ENCODE peak calls at places on chromosomes 5 and 9, in five cellular contexts. Y is adrenal gland, Z is A549, H is B cell, C is hepatocyte. D is an unnamed sample.

GRCh38 chr9:35863583-35863982 is 6.6 kb downstream of the OR13J1 start:
- DNase-seq in C (no peak), H (no peak), Y (no peak), Z (no peak), D (no peak)

GRCh38 chr5:89204766-89205165 is 321.8 kb upstream of the MEF2C start:
- DNase-seq in Z (no peak), Y (no peak), H (no peak), C (no peak), D (no peak)

GRCh38 chr5:141742866-141743651 is 61.0 kb upstream of the ARAP3 start:
- DNase-seq in C (peak; percentile 74), Y (peak; percentile 21), Z (no peak), H (no peak), D (peak; percentile 72)

GRCh38 chr9:134381262-134381661 is 55.0 kb downstream of the RXRA start:
- DNase-seq in Y (no peak), H (no peak), Z (no peak), C (no peak), D (no peak)

GRCh38 chr5:74370168-74370567 is 270.4 kb downstream of the ENC1 start:
- DNase-seq in Y (no peak), H (no peak), Z (no peak), C (no peak), D (no peak)

GRCh38 chr9:92155221-92155620 is 40.0 kb upstream of the SPTLC1 start:
- DNase-seq in C (no peak), H (no peak), Z (no peak), Y (no peak), D (no peak)

GRCh38 chr9:133127340-133127981 is 6.4 kb upstream of the RALGDS start:
- DNase-seq in H (no peak), Z (no peak), C (no peak), Y (peak; percentile 75), D (peak; percentile 59)

GRCh38 chr5:76498328-76498727 is 95.2 kb downstream of the IQGAP2 start:
- DNase-seq in Y (no peak), Z (no peak), H (no peak), C (no peak), D (no peak)

GRCh38 chr9:70654144-70654543 is 239.7 kb upstream of the KLF9 start:
- DNase-seq in Y (no peak), Z (no peak), H (no peak), C (no peak), D (no peak)

DNA sequence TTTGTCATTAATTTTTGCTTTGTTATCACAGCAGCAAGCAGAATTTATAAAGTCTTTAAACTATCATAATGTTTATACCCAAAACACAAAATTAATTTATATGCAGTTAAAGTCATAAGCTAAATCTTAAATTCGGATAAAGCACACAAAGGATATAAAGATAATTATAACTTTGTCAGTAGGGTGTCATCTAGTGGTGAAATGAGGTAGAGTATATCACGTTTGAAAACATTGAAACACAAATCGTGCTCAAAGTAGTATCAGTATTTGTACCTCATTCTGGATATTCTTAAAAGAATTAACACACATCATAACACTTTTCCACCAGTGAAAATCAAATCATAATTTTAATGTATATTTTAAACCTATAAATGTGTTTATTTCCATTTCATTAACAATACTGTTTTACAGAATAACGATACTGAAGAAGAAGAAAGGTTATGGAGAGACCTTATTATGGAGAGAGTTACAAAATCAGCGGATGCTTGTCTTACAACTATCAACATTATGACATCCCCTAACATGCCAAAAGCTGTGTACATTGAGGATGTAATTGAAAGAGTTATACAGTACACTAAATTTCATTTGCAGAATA is 129.5 kb downstream of the NIPBL start:
- DNase-seq in Z (peak; percentile 31), H (peak; percentile 16), C (peak; percentile 13), Y (no peak), D (no peak)
- TF ChIP-seq CTCF in Z (peak; percentile 72), H (peak; percentile 66), C (peak; percentile 63), Y (peak; percentile 61), D (peak; percentile 34)

GRCh38 chr5:72456391-72457060 is 50.7 kb downstream of the ZNF366 start:
- DNase-seq in C (no peak), H (no peak), Z (no peak), Y (no peak), D (no peak)
- TF ChIP-seq CTCF in C (no peak), H (no peak), Z (no peak), Y (no peak), D (no peak)

GRCh38 chr5:116423091-116423490 is 151.5 kb downstream of the SEMA6A start:
- DNase-seq in H (no peak), C (no peak), Y (no peak), Z (no peak), D (no peak)

GRCh38 chr5:116424951-116425350 is 149.7 kb downstream of the SEMA6A start:
- DNase-seq in C (no peak), Y (no peak), H (no peak), Z (no peak), D (no peak)

GRCh38 chr5:116421080-116421629 is 153.5 kb downstream of the SEMA6A start:
- DNase-seq in H (no peak), Y (no peak), Z (no peak), C (no peak), D (no peak)

GRCh38 chr5:116424258-116424615 is 150.4 kb downstream of the SEMA6A start:
- DNase-seq in H (no peak), Y (no peak), C (no peak), Z (no peak), D (no peak)

DNA sequence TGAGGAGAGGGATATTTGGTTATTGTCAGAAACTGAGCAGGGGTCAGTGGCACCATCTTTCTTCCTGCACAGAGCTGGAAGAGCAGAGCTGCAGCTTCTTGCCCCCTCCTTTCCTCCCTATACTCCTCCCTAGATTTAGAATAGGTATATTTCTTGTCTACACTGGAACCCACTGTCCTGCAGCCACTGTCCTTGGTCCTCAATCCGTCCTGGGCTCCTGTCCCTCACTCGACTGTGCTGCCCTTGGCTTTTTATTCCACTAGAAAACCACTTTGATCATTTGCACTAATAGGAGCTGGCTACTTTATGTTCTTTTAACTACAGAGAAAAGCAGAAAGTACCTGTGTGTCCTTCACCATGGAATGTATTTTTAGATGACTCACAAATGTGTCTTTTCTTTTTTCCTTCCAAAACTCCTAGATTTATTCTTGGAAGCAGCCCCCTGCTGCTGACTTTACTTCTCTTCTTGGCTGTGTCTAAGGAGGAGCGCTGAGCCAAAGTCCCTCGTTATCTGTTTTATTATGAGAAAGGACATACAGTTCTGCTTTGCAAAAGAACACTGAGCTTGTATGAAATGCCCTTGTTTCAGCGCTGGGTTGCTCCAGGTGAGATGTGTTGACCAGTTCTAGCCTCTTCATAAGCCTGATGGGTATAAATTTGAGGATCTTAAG is 150.9 kb downstream of the SEMA6A start:
- DNase-seq in H (no peak), Z (no peak), C (no peak), Y (no peak), D (no peak)
- TF ChIP-seq CTCF in H (no peak), Z (no peak), C (no peak), Y (no peak), D (no peak)

GRCh38 chr5:57438162-57438561 is 44.4 kb downstream of the ACTBL2 start:
- DNase-seq in C (no peak), H (no peak), Y (no peak), Z (no peak), D (no peak)
- TF ChIP-seq CTCF in C (no peak), H (no peak), Y (no peak), Z (no peak), D (no peak)

DNA sequence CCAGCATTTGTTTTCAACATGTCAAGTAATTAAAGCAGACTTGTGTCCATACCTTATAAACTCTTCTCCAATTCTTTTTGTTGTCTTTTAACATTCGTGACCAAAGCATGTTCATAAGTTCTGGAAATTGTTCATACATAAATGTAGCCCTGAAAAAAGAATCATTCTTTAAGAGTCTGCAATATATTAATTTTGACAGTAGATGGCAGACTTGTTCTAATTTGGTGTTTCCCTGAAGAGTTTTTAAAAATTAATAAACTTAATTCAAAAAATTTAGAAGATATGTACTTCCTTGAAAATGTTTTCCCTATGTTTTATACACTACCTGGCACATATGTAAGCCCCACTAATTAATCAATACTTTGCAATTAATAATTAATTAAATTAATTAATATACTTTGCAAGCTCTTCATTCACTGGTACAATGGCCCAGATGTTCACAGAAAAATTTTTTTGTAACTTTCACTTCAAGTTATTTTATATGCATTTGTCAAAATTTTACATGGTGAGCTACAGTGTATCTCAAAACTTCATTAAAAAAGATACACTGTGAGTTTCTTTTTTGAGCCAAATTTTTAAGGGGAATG is 42.2 kb downstream of the CLINT1 start:
- DNase-seq in H (peak; percentile 36), C (no peak), Y (no peak), Z (peak; percentile 18), D (no peak)
- TF ChIP-seq CTCF in H (peak; percentile 92), C (peak; percentile 71), Y (peak; percentile 45), Z (peak; percentile 71), D (peak; percentile 37)

GRCh38 chr9:130998596-130999264 is 10.2 kb upstream of the LAMC3 start:
- DNase-seq in C (no peak), H (no peak), Z (no peak), Y (no peak), D (no peak)
- TF ChIP-seq CTCF in C (no peak), H (peak; percentile 8), Z (no peak), Y (no peak), D (no peak)